ENCODE peak calls at places on chromosomes 3 and 15, in five cellular contexts. T, O, H, D and J are unnamed samples.
A peak's percentile ranks its signal among the peaks of the same experiment; 100 is the strongest.

GRCh38 chr3:113485161-113485609 is 29.8 kb downstream of the SPICE1 start:
- DNase-seq in T (no peak), O (no peak), H (no peak), D (no peak), J (no peak)

GRCh38 chr3:56795097-56795806 is 6.5 kb downstream of the ARHGEF3 start:
- DNase-seq in T (no peak), O (peak; percentile 82), H (no peak), D (no peak), J (no peak)

GRCh38 chr3:106085998-106086397 is 217.2 kb upstream of the CBLB start:
- DNase-seq in T (no peak), O (peak; percentile 24), H (no peak), D (no peak), J (no peak)

GRCh38 chr3:50226888-50227389 is 9.1 kb upstream of the GNAI2 start:
- DNase-seq in T (no peak), O (peak; percentile 51), H (peak; percentile 30), D (no peak), J (no peak)

GRCh38 chr15:84006467-84006866 is 229.1 kb upstream of the GOLGA6L4 start:
- DNase-seq in T (no peak), O (no peak), H (no peak), D (no peak), J (no peak)

GRCh38 chr3:13111173-13111873 is 38.1 kb upstream of the IQSEC1 start:
- DNase-seq in T (no peak), O (no peak), H (no peak), D (no peak), J (no peak)

GRCh38 chr3:111747490-111747889 is 111.6 kb upstream of the PHLDB2 start:
- DNase-seq in T (no peak), O (peak; percentile 34), H (no peak), D (no peak), J (no peak)

GRCh38 chr3:169034401-169034800 is 629.1 kb downstream of the MECOM start:
- DNase-seq in T (no peak), O (peak; percentile 58), H (no peak), D (no peak), J (no peak)

GRCh38 chr3:185283374-185283935 is 29.6 kb upstream of the EHHADH start:
- DNase-seq in T (no peak), O (peak; percentile 30), H (no peak), D (no peak), J (no peak)

GRCh38 chr3:194736896-194737600 is 51.4 kb downstream of the FAM43A start:
- DNase-seq in T (no peak), O (no peak), H (no peak), D (no peak), J (no peak)

GRCh38 chr3:23665741-23666140 is 140.0 kb upstream of the UBE2E1 start:
- DNase-seq in T (no peak), O (no peak), H (no peak), D (no peak), J (no peak)

GRCh38 chr3:163368168-163368567 is 1710.1 kb downstream of the SI start:
- DNase-seq in T (no peak), O (peak; percentile 0), H (no peak), D (no peak), J (no peak)

GRCh38 chr3:171358891-171359218 is 101.3 kb downstream of the TNIK start:
- DNase-seq in T (no peak), O (no peak), H (no peak), D (no peak), J (no peak)

GRCh38 chr3:159839561-159840379 is 148.9 kb upstream of the IL12A start:
- DNase-seq in T (peak; percentile 37), O (no peak), H (peak; percentile 59), D (peak; percentile 31), J (peak; percentile 18)

GRCh38 chr3:127448161-127448561 is 142.4 kb downstream of the TPRA1 start:
- DNase-seq in T (no peak), O (no peak), H (no peak), D (no peak), J (no peak)

GRCh38 chr3:194128202-194128907 is 7.6 kb upstream of the HES1 start:
- DNase-seq in T (no peak), O (no peak), H (no peak), D (no peak), J (no peak)

GRCh38 chr3:120487079-120487693 is 36.4 kb upstream of the FSTL1 start:
- DNase-seq in T (no peak), O (peak; percentile 46), H (no peak), D (peak; percentile 50), J (no peak)

DNA sequence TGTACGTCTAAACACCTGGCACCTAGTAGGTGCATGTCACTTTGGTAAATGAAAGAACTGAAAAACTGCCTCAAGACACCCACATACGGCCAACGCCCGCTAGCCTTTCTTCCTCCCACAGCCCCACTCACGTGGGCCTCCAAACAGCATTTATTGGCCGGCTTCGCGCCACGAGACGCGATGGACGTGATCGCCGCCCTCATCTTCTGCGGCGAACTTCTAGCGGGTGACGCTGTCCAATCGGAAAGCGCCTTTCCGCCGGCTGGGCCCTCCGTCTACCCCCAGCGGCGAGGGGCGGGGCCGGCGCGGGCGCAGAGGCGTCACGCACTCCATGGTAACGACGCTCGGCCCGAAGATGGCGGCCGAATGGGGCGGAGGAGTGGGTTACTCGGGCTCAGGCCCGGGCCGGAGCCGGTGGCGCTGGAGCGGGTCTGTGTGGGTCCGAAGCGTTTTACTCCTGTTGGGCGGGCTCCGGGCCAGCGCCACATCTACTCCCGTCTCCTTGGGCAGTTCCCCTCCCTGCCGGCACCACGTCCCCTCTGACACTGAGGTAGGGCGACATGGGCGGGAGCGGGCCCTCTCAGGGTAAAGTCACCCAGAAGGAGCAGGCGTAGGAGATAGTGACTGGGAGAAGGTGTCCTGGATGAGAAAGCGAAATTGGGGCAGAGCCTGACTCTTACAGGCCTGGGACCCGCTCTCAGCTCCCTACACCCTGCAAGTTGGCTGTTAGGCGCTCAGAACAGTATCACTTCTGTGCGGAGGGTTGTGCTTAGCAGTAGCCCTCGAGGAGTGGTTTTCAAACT is at the start of gene LMLN:
- DNase-seq in T (peak; percentile 88), O (peak; percentile 98), H (peak; percentile 95), D (peak; percentile 95), J (peak; percentile 77)
- TF ChIP-seq CTCF in T (no peak), O (no peak), H (no peak), D (no peak), J (no peak)

GRCh38 chr3:15271785-15272381 is 60.5 kb downstream of the SH3BP5 start:
- DNase-seq in T (no peak), O (no peak), H (no peak), D (no peak), J (no peak)

GRCh38 chr3:15267502-15267901 is 61.5 kb downstream of the CAPN7 start:
- DNase-seq in T (no peak), O (no peak), H (no peak), D (no peak), J (no peak)

GRCh38 chr3:15268033-15268631 is 62.1 kb downstream of the CAPN7 start:
- DNase-seq in T (peak; percentile 72), O (peak; percentile 93), H (peak; percentile 86), D (peak; percentile 88), J (peak; percentile 67)

GRCh38 chr3:15271030-15271429 is 61.4 kb downstream of the SH3BP5 start:
- DNase-seq in T (no peak), O (no peak), H (no peak), D (no peak), J (no peak)

GRCh38 chr3:15269091-15269989 is 63.0 kb downstream of the SH3BP5 start:
- DNase-seq in T (no peak), O (peak; percentile 96), H (no peak), D (peak; percentile 95), J (no peak)
- TF ChIP-seq CTCF in T (no peak), O (no peak), H (no peak), D (peak; percentile 14), J (no peak)

GRCh38 chr3:140276698-140277097 is 341.7 kb downstream of the CLSTN2 start:
- DNase-seq in T (no peak), O (peak; percentile 27), H (peak; percentile 26), D (no peak), J (no peak)
- TF ChIP-seq CTCF in T (peak; percentile 58), O (no peak), H (no peak), D (no peak), J (peak; percentile 34)

DNA sequence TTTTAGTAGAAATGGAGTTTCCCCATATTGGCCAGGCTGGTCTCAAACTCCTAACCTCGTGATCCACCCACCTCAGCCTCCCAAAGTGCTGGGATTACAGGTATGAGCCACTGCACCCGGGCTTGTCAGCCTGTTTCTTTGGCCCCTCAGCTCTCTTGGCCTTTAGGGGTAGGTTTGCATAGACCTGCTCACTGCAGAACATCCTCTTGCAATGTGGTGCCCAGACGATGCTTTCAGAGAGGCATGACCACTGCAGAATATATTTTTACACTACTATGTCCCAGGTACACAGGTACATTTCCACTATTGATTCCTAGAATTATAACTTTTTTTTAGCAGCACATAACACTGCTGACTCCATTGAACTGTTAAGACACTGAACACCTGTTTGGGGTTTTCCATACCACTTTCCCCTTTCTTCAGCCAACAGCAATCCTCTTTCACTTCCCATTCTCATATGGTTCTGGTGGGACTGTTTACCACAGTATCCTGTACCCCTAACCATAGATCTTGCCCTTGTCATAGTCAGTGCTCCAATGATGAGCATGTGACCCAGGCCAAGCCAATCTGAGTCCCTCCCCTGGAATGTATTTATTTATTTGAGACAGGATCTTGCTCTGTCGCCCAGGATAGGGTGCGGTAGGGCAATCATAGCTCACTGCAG is 21.1 kb downstream of the CCDC32 start:
- DNase-seq in T (no peak), O (no peak), H (no peak), D (no peak), J (no peak)
- TF ChIP-seq CTCF in T (no peak), O (no peak), H (no peak), D (no peak), J (no peak)

DNA sequence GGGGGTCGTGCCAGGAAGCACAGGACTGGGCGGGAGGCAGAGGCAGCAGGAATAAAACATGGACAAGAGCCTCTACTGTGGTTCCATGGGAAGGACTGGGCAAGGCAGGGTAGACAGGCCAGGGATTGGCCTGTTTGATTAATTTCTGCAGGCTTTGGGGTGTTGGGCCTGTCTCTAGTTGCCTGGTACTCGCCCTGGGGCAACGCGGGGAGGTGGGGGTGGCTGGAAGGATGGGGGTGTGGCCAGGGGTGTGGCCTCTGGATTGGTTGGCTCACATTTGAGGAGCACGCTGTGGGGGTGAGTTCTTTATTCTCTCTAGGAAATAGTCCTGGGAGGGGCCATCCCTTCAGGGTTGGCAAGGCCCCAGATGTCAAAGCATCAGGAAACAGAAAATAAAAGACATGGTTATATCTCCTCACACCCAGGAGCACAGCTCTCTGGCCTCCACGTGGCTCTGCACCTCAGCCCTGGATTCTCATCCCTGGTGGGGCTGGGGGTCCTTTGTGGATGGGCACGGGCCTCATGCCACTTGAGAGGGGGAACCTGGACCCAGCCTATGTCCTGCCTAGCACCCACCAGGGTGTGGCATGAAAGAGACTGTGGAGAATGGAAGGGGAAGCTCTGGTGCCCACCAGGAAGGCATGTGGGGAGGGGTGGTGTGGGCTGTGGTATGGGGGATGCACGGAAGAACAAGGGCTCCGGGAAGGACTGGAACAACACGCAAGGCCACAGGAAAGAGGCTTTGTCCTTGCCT is 223.0 kb upstream of the LYSMD4 start:
- DNase-seq in T (no peak), O (no peak), H (no peak), D (no peak), J (no peak)
- TF ChIP-seq CTCF in T (no peak), O (no peak), H (no peak), D (no peak), J (no peak)

GRCh38 chr15:89496155-89497098 is at the start of gene RHCG:
- DNase-seq in T (peak; percentile 56), O (peak; percentile 50), H (peak; percentile 55), D (no peak), J (no peak)
- TF ChIP-seq CTCF in T (peak; percentile 71), O (peak; percentile 37), H (peak; percentile 57), D (no peak), J (peak; percentile 37)